ENCODE peak calls at places on chromosomes 5 and 9, in seven cellular contexts. V is tibial artery, C is uterus, B is HepG2, X is astrocyte, G is left ventricle myocardium inferior, Y is colonic mucosa. Z is an unnamed sample.
A peak's percentile ranks its signal among the peaks of the same experiment; 100 is the strongest.

GRCh38 chr9:137406876-137407589 is 15.9 kb downstream of the EXD3 start:
- DNase-seq in V (no peak), C (no peak), B (peak; percentile 42), X (peak; percentile 21), G (peak; percentile 72), Y (peak; percentile 76), Z (peak; percentile 68)

GRCh38 chr5:120803282-120803681 is 339.2 kb downstream of the PRR16 start:
- DNase-seq in V (no peak), C (no peak), B (no peak), X (no peak), G (no peak), Y (no peak), Z (no peak)

GRCh38 chr5:7801898-7802614 is 48.9 kb downstream of the CFAP90 start:
- DNase-seq in V (no peak), C (no peak), B (no peak), X (no peak), G (no peak), Y (no peak), Z (no peak)

GRCh38 chr5:41559184-41559583 is 48.8 kb upstream of the PLCXD3 start:
- DNase-seq in V (no peak), C (no peak), B (no peak), X (no peak), G (no peak), Y (no peak), Z (no peak)

GRCh38 chr5:55492449-55492848 is 42.3 kb downstream of the PLPP1 start:
- DNase-seq in V (no peak), C (no peak), B (no peak), X (no peak), G (no peak), Y (no peak), Z (no peak)

GRCh38 chr5:42772265-42772993 is 15.8 kb downstream of the CCDC152 start:
- DNase-seq in V (peak; percentile 19), C (no peak), B (no peak), X (no peak), G (no peak), Y (no peak), Z (no peak)

GRCh38 chr5:136249678-136250266 is 56.8 kb upstream of the SMIM32 start:
- DNase-seq in V (peak; percentile 43), C (peak; percentile 18), B (peak; percentile 47), X (peak; percentile 56), G (peak; percentile 33), Y (peak; percentile 47), Z (peak; percentile 78)

GRCh38 chr9:130869250-130869649 is 27.4 kb downstream of the QRFP start:
- DNase-seq in V (no peak), C (peak; percentile 66), B (no peak), X (peak; percentile 25), G (peak; percentile 79), Y (no peak), Z (peak; percentile 87)

GRCh38 chr9:127561491-127562270 is 50.4 kb upstream of the STXBP1 start:
- DNase-seq in V (peak; percentile 93), C (peak; percentile 91), B (no peak), X (peak; percentile 99), G (peak; percentile 74), Y (peak; percentile 82), Z (peak; percentile 65)

GRCh38 chr5:61053937-61054336 is 108.3 kb downstream of the SMIM15 start:
- DNase-seq in V (no peak), C (no peak), B (peak; percentile 12), X (peak; percentile 29), G (no peak), Y (no peak), Z (no peak)

GRCh38 chr9:127790094-127790855 is 4.4 kb downstream of the CDK9 start:
- DNase-seq in V (no peak), C (no peak), B (no peak), X (no peak), G (no peak), Y (no peak), Z (peak; percentile 46)

GRCh38 chr9:123349033-123349432 is 7.0 kb upstream of the CRB2 start:
- DNase-seq in V (no peak), C (no peak), B (no peak), X (no peak), G (no peak), Y (no peak), Z (no peak)
- H3K27ac ChIP-seq in V (no peak overlapping the region), C (no peak overlapping the region), B (no peak overlapping the region), X (no peak overlapping the region), G (no peak overlapping the region), Y (no peak overlapping the region), Z (no peak overlapping the region)

GRCh38 chr5:78004559-78004958 is 228.4 kb upstream of the TBCA start:
- DNase-seq in V (no peak), C (no peak), B (no peak), X (no peak), G (no peak), Y (no peak), Z (no peak)
- H3K4me1 ChIP-seq in V (peaks cover 5% of the 10 kb centered on the region), C (no peaks in the 10 kb centered on the region), B (peaks cover 11% of the 10 kb centered on the region), X (peaks cover 2% of the 10 kb centered on the region), G (peaks cover 13% of the 10 kb centered on the region), Y (no peaks in the 10 kb centered on the region), Z (no peaks in the 10 kb centered on the region)

GRCh38 chr5:82931110-82931509 is 146.1 kb downstream of the TMEM167A start:
- DNase-seq in V (no peak), C (no peak), B (no peak), X (peak; percentile 64), G (no peak), Y (no peak), Z (no peak)
- H3K27ac ChIP-seq in V (no peak overlapping the region), C (no peak overlapping the region), B (no peak overlapping the region), X (no peak overlapping the region), G (no peak overlapping the region), Y (no peak overlapping the region), Z (no peak overlapping the region)

GRCh38 chr9:37967272-37967581 is 63.3 kb upstream of the SLC25A51 start:
- DNase-seq in V (no peak), C (no peak), B (no peak), X (no peak), G (no peak), Y (no peak), Z (no peak)

GRCh38 chr9:37966443-37967271 is 62.7 kb upstream of the SLC25A51 start:
- DNase-seq in V (no peak), C (no peak), B (peak; percentile 52), X (no peak), G (no peak), Y (peak; percentile 50), Z (no peak)

GRCh38 chr9:37964740-37965081 is 60.8 kb upstream of the SLC25A51 start:
- DNase-seq in V (no peak), C (no peak), B (no peak), X (no peak), G (no peak), Y (no peak), Z (no peak)

GRCh38 chr9:37963936-37964739 is 60.2 kb upstream of the SLC25A51 start:
- DNase-seq in V (peak; percentile 58), C (peak; percentile 30), B (peak; percentile 94), X (peak; percentile 99), G (no peak), Y (peak; percentile 66), Z (no peak)

GRCh38 chr9:37965116-37965515 is 61.2 kb upstream of the SLC25A51 start:
- DNase-seq in V (no peak), C (no peak), B (no peak), X (no peak), G (no peak), Y (no peak), Z (no peak)
- H3K4me1 ChIP-seq in V (peaks cover 65% of the 10 kb centered on the region), C (no peaks in the 10 kb centered on the region), B (peaks cover 87% of the 10 kb centered on the region), X (peaks cover 56% of the 10 kb centered on the region), G (peaks cover 46% of the 10 kb centered on the region), Y (peaks cover 32% of the 10 kb centered on the region), Z (no peaks in the 10 kb centered on the region)